ENCODE peak calls at places on chromosomes 2 and 18, in five cellular contexts. R, W, I, U and A are unnamed samples.

GRCh38 chr2:30209227-30209626 is 22.1 kb upstream of the LBH start:
- DNase-seq in I (no peak), R (no peak), W (no peak), U (no peak), A (no peak)

GRCh38 chr2:17752892-17753802 is 463 bp downstream of the SMC6 start:
- DNase-seq in U (peak; percentile 60), I (no peak), R (peak; percentile 77), W (peak; percentile 81), A (no peak)

GRCh38 chr18:395481-396250 is 104.8 kb downstream of the COLEC12 start:
- DNase-seq in W (peak; percentile 57), R (peak; percentile 79), U (peak; percentile 43), I (no peak), A (no peak)

GRCh38 chr2:68828887-68829708 is 42.1 kb downstream of the BMP10 start:
- DNase-seq in U (peak; percentile 95), I (peak; percentile 6), W (peak; percentile 92), R (peak; percentile 99), A (peak; percentile 45)

GRCh38 chr18:78768655-78769501 is 210.7 kb upstream of the SALL3 start:
- DNase-seq in U (no peak), I (no peak), R (no peak), W (no peak), A (no peak)

GRCh38 chr2:36222485-36222884 is 133.1 kb upstream of the CRIM1 start:
- DNase-seq in U (no peak), W (no peak), I (no peak), R (no peak), A (no peak)

GRCh38 chr2:200658278-200658864 is 72.6 kb downstream of the AOX1 start:
- DNase-seq in W (no peak), R (no peak), U (peak; percentile 18), I (peak; percentile 15), A (no peak)

GRCh38 chr2:25491003-25491696 is 149.4 kb upstream of the DNMT3A start:
- DNase-seq in I (no peak), R (no peak), W (no peak), U (peak; percentile 91), A (no peak)

GRCh38 chr2:170224692-170225091 is 46.7 kb downstream of the MYO3B start:
- DNase-seq in W (peak; percentile 13), R (peak; percentile 23), I (no peak), U (no peak), A (no peak)

GRCh38 chr2:129056959-129057317 is 738.3 kb upstream of the HS6ST1 start:
- DNase-seq in I (no peak), R (no peak), W (no peak), U (no peak), A (no peak)

GRCh38 chr2:160576054-160576499 is 82.5 kb upstream of the RBMS1 start:
- DNase-seq in W (peak; percentile 5), I (no peak), R (peak; percentile 86), U (peak; percentile 8), A (no peak)

GRCh38 chr2:236795176-236795860 is 225.7 kb downstream of the ACKR3 start:
- DNase-seq in R (no peak), I (no peak), U (no peak), W (no peak), A (no peak)

GRCh38 chr2:138565251-138565598 is 63.7 kb downstream of the SPOPL start:
- DNase-seq in U (peak; percentile 65), I (no peak), W (no peak), R (no peak), A (no peak)

GRCh38 chr2:110752871-110753270 is 20.5 kb downstream of the ACOXL start:
- DNase-seq in U (no peak), I (no peak), W (no peak), R (no peak), A (no peak)

GRCh38 chr2:42918671-42919335 is 126.4 kb upstream of the HAAO start:
- DNase-seq in R (no peak), U (no peak), I (no peak), W (no peak), A (no peak)

GRCh38 chr18:13446024-13446423 is 227.5 kb downstream of the LDLRAD4 start:
- DNase-seq in U (no peak), W (no peak), I (no peak), R (no peak), A (no peak)

GRCh38 chr18:23887493-23887892 is 127.1 kb upstream of the TTC39C start:
- DNase-seq in R (no peak), I (no peak), W (no peak), U (no peak), A (no peak)

GRCh38 chr18:7740815-7741214 is 173.7 kb downstream of the PTPRM start:
- DNase-seq in I (no peak), W (no peak), U (no peak), R (no peak), A (no peak)

GRCh38 chr2:102886216-102886893 is 124.5 kb downstream of the TMEM182 start:
- DNase-seq in W (no peak), R (no peak), U (no peak), I (no peak), A (no peak)

GRCh38 chr2:20452551-20452950 is 5.7 kb downstream of the RHOB start:
- DNase-seq in R (no peak), I (no peak), W (no peak), U (peak; percentile 30), A (no peak)

GRCh38 chr18:37577051-37577611 is 11.5 kb upstream of the CELF4 start:
- DNase-seq in I (no peak), U (no peak), W (no peak), R (no peak), A (no peak)

GRCh38 chr2:30666307-30666874 is 140.9 kb downstream of the CAPN13 start:
- DNase-seq in R (peak; percentile 69), U (peak; percentile 98), I (no peak), W (peak; percentile 53), A (peak; percentile 78)

GRCh38 chr18:26621161-26622026 is 73.0 kb upstream of the KCTD1 start:
- DNase-seq in W (peak; percentile 72), U (peak; percentile 79), R (peak; percentile 25), I (peak; percentile 23), A (no peak)

GRCh38 chr2:229445501-229446294 is 174.6 kb upstream of the PID1 start:
- DNase-seq in W (no peak), R (no peak), I (no peak), U (no peak), A (no peak)

GRCh38 chr2:207115715-207116364 is 49.9 kb downstream of the KLF7 start:
- DNase-seq in I (no peak), W (no peak), R (no peak), U (no peak), A (no peak)

GRCh38 chr18:4293337-4293736 is 161.8 kb downstream of the DLGAP1 start:
- DNase-seq in I (no peak), R (no peak), U (no peak), W (no peak), A (no peak)

GRCh38 chr18:74963820-74964446 is 245.0 kb downstream of the PTGR3 start:
- DNase-seq in R (peak; percentile 46), I (peak; percentile 33), W (peak; percentile 43), U (peak; percentile 63), A (peak; percentile 4)

GRCh38 chr2:231483398-231484329 is 19.4 kb upstream of the NCL start:
- DNase-seq in I (no peak), U (no peak), R (no peak), W (no peak), A (no peak)

GRCh38 chr2:114926303-114926702 is 483.9 kb downstream of the DPP10 start:
- DNase-seq in W (no peak), U (no peak), R (no peak), I (no peak), A (no peak)

GRCh38 chr18:32629990-32630389 is 142.8 kb downstream of the KLHL14 start:
- DNase-seq in W (no peak), U (no peak), I (no peak), R (no peak), A (no peak)
- H3K4me1 ChIP-seq in W (no peaks in the 10 kb centered on the region), U (no peaks in the 10 kb centered on the region), I (no peaks in the 10 kb centered on the region), R (no peaks in the 10 kb centered on the region), A (no peaks in the 10 kb centered on the region)

DNA sequence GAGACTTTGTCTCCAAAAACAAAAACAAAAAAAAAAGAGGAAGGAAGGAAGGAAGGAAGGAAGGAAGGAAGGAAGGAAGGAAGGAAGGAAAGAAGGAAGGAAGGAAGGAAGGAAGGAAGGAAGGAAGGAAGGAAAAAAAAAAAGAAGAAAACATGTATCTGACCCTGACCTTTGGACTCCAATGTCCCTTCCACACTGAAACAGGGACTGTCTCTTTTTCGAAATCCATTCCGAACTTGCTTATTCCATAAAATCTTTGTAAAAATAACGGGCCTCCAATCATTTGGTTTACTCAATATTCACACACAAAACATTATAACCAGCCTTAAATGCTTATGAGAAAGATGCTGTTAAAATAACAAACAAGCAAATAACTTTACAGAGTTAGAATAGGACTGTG is 225.7 kb downstream of the TCF4 start:
- DNase-seq in R (peak; percentile 81), U (no peak), W (no peak), I (no peak), A (no peak)
- H3K27ac ChIP-seq in R (peak overlapping the region; percentile 89), U (no peak overlapping the region), W (no peak overlapping the region), I (no peak overlapping the region), A (no peak overlapping the region)

GRCh38 chr2:240702640-240703011 is 11.0 kb downstream of the AQP12A start:
- DNase-seq in U (no peak), I (no peak), R (no peak), W (no peak), A (no peak)
- TF ChIP-seq EZH2 in U (no peak), I (no peak), R (no peak), W (no peak), A (no peak)

GRCh38 chr2:55165567-55165966 is 66.5 kb downstream of the CLHC1 start:
- DNase-seq in W (peak; percentile 49), R (no peak), U (no peak), I (no peak), A (no peak)
- H3K4me1 ChIP-seq in W (peaks cover 31% of the 10 kb centered on the region), R (peaks cover 4% of the 10 kb centered on the region), U (peaks cover 29% of the 10 kb centered on the region), I (peaks cover 6% of the 10 kb centered on the region), A (peaks cover 9% of the 10 kb centered on the region)

GRCh38 chr18:46385124-46385523 is 271.9 kb downstream of the LOXHD1 start:
- DNase-seq in I (no peak), U (no peak), W (no peak), R (no peak), A (no peak)

GRCh38 chr18:46387426-46388131 is 269.4 kb downstream of the LOXHD1 start:
- DNase-seq in R (no peak), I (no peak), U (no peak), W (no peak), A (peak; percentile 73)

GRCh38 chr18:46392576-46392975 is 264.4 kb downstream of the LOXHD1 start:
- DNase-seq in I (no peak), U (no peak), R (no peak), W (no peak), A (no peak)

GRCh38 chr18:46388295-46388694 is 268.7 kb downstream of the LOXHD1 start:
- DNase-seq in U (no peak), W (no peak), I (no peak), R (no peak), A (peak; percentile 56)

GRCh38 chr18:46386788-46387187 is 270.2 kb downstream of the LOXHD1 start:
- DNase-seq in U (no peak), I (no peak), R (no peak), W (no peak), A (no peak)
- H3K27ac ChIP-seq in U (no peak overlapping the region), I (no peak overlapping the region), R (no peak overlapping the region), W (no peak overlapping the region), A (no peak overlapping the region)